ENCODE peak calls at places on chromosomes 6 and 20, in seven cellular contexts. S, O, T, U, A, Q and J are unnamed samples. For H3K4me1, the result is how much of the 10 kb centered on the place peaks cover.

GRCh38 chr20:61968036-61968810 is 97.5 kb downstream of the TAF4 start:
- DNase-seq in S (no peak), O (no peak), T (no peak), U (no peak), A (no peak), Q (no peak), J (no peak)

GRCh38 chr6:57207141-57207540 is 15.0 kb downstream of the RAB23 start:
- DNase-seq in S (no peak), O (no peak), T (peak), U (peak), A (peak), Q (peak), J (no peak)

GRCh38 chr20:53513489-53514298 is 79.9 kb downstream of the ZNF217 start:
- DNase-seq in S (peak), O (no peak), T (peak), U (peak), A (no peak), Q (no peak), J (no peak)

GRCh38 chr6:31010393-31011060 is at the start of gene MUC22:
- DNase-seq in S (no peak), O (no peak), T (peak), U (peak), A (peak), Q (no peak), J (no peak)

GRCh38 chr6:818191-818590 is 125.3 kb upstream of the EXOC2 start:
- DNase-seq in S (no peak), O (no peak), T (no peak), U (no peak), A (no peak), Q (no peak), J (no peak)

GRCh38 chr6:42013134-42013516 is 37.2 kb upstream of the TAF8 start:
- DNase-seq in S (no peak), O (no peak), T (peak), U (peak), A (peak), Q (no peak), J (no peak)

GRCh38 chr6:24274441-24275083 is 83.3 kb downstream of the DCDC2 start:
- DNase-seq in S (no peak), O (no peak), T (peak), U (peak), A (peak), Q (peak), J (peak)

GRCh38 chr6:134464690-134465411 is 146.9 kb upstream of the SGK1 start:
- DNase-seq in S (no peak), O (no peak), T (peak), U (peak), A (peak), Q (peak), J (no peak)

GRCh38 chr6:132973556-132973993 is 159.2 kb downstream of the RPS12 start:
- DNase-seq in S (no peak), O (no peak), T (no peak), U (no peak), A (no peak), Q (no peak), J (no peak)

GRCh38 chr6:10505529-10505928 is 15.6 kb upstream of the GCNT2 start:
- DNase-seq in S (no peak), O (peak), T (no peak), U (no peak), A (no peak), Q (no peak), J (no peak)

GRCh38 chr6:168367285-168367720 is 47.7 kb upstream of the DACT2 start:
- DNase-seq in S (no peak), O (no peak), T (no peak), U (no peak), A (no peak), Q (no peak), J (no peak)

GRCh38 chr20:53891306-53891894 is 179.0 kb downstream of the BCAS1 start:
- DNase-seq in S (no peak), O (no peak), T (peak), U (no peak), A (peak), Q (no peak), J (no peak)

GRCh38 chr6:32610897-32611296 is 21.2 kb upstream of the HLA-DRB1 start:
- DNase-seq in S (no peak), O (no peak), T (no peak), U (no peak), A (no peak), Q (no peak), J (no peak)

GRCh38 chr6:44217332-44218143 is 812 bp downstream of the MYMX start:
- DNase-seq in S (no peak), O (peak), T (peak), U (peak), A (peak), Q (peak), J (no peak)

GRCh38 chr20:5113615-5113986 is 6.2 kb downstream of the PCNA start:
- DNase-seq in S (no peak), O (no peak), T (no peak), U (no peak), A (no peak), Q (no peak), J (no peak)

GRCh38 chr6:127618729-127619128 is 41.8 kb downstream of the C6orf58 start:
- DNase-seq in S (no peak), O (no peak), T (peak), U (no peak), A (peak), Q (no peak), J (no peak)

GRCh38 chr20:36407196-36407733 is 101.1 kb downstream of the DLGAP4 start:
- DNase-seq in S (no peak), O (no peak), T (peak), U (no peak), A (peak), Q (no peak), J (no peak)

GRCh38 chr6:44386364-44386928 is 1.1 kb upstream of the CDC5L start:
- DNase-seq in S (peak), O (no peak), T (no peak), U (no peak), A (no peak), Q (no peak), J (no peak)

GRCh38 chr20:50930139-50931047 is 844 bp downstream of the ADNP start:
- DNase-seq in S (peak), O (peak), T (peak), U (no peak), A (no peak), Q (no peak), J (peak)

GRCh38 chr20:62064788-62065668 is 653 bp downstream of the TAF4 start:
- DNase-seq in S (no peak), O (no peak), T (peak), U (no peak), A (no peak), Q (no peak), J (peak)

GRCh38 chr20:61014486-61014885 is 237.6 kb upstream of the CDH4 start:
- DNase-seq in S (no peak), O (peak), T (no peak), U (no peak), A (no peak), Q (peak), J (no peak)

GRCh38 chr20:48706710-48707339 is 121.0 kb downstream of the PREX1 start:
- DNase-seq in S (no peak), O (no peak), T (no peak), U (no peak), A (no peak), Q (no peak), J (no peak)

GRCh38 chr6:2275207-2275891 is 29.9 kb upstream of the GMDS start:
- DNase-seq in S (no peak), O (no peak), T (peak), U (peak), A (peak), Q (peak), J (no peak)

DNA sequence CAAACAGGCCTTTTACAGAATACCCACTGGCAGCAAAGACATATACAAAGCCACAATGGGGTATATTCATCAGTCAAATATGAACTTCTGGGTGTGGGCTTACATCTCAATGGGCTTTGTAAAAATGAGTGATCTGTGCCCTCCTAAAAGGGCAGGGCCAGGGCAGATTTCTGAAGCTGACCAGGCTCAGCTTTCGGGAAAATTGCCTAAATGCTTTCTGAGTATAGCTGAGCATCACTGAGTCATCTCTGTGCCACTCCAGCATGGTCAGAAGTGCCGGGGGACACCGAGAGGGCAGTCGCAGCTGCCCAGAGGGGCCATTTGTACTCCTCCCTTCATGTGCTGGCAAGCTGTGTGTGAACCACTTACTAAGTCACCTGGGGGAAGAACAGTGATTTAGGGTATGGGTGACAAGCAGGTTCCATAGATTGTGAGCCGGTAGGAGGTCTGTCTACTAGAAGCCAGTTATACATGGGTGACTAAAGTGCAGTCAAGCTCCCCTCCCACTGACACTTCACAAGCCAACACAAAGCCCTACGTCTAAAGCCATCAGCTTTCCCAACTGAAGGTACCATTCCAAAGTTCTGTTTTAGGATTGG is 147.7 kb upstream of the TAB2 start:
- DNase-seq in S (no peak), O (no peak), T (peak), U (peak), A (no peak), Q (no peak), J (no peak)
- H3K9ac ChIP-seq in S (no peak), O (no peak), T (no peak), U (no peak), A (no peak), Q (no peak), J (no peak)

GRCh38 chr6:144335315-144335861 is 50.3 kb downstream of the UTRN start:
- DNase-seq in S (no peak), O (no peak), T (no peak), U (no peak), A (no peak), Q (no peak), J (no peak)
- H3K4me1 ChIP-seq in S (under half), O (under half), T (under half), U (under half), A (under half), Q (under half), J (under half)

GRCh38 chr6:7542065-7542877 is 800 bp downstream of the DSP start:
- DNase-seq in S (peak), O (peak), T (peak), U (no peak), A (no peak), Q (peak), J (no peak)
- H3K9ac ChIP-seq in S (peak), O (peak), T (peak), U (peak), A (peak), Q (peak), J (peak)

GRCh38 chr6:144153971-144154370 is 3.7 kb downstream of the STX11 start:
- DNase-seq in S (no peak), O (no peak), T (no peak), U (no peak), A (no peak), Q (no peak), J (no peak)

GRCh38 chr6:144151010-144151727 is 852 bp downstream of the STX11 start:
- DNase-seq in S (peak), O (peak), T (peak), U (no peak), A (no peak), Q (peak), J (peak)

GRCh38 chr6:144152334-144152900 is 2.1 kb downstream of the STX11 start:
- DNase-seq in S (no peak), O (no peak), T (no peak), U (no peak), A (no peak), Q (no peak), J (no peak)

GRCh38 chr6:144155529-144155928 is 5.2 kb downstream of the STX11 start:
- DNase-seq in S (no peak), O (no peak), T (no peak), U (no peak), A (no peak), Q (no peak), J (no peak)

GRCh38 chr6:144153260-144153659 is 2.9 kb downstream of the STX11 start:
- DNase-seq in S (no peak), O (no peak), T (no peak), U (no peak), A (no peak), Q (no peak), J (no peak)
- H3K4me1 ChIP-seq in S (under half), O (under half), T (under half), U (under half), A (under half), Q (under half), J (under half)

GRCh38 chr20:25238319-25239037 is 9.4 kb upstream of the PYGB start:
- DNase-seq in S (no peak), O (no peak), T (peak), U (peak), A (peak), Q (no peak), J (no peak)

GRCh38 chr20:25242231-25242630 is 5.7 kb upstream of the PYGB start:
- DNase-seq in S (peak), O (peak), T (no peak), U (no peak), A (no peak), Q (no peak), J (no peak)

GRCh38 chr20:25236450-25237304 is 11.2 kb upstream of the PYGB start:
- DNase-seq in S (no peak), O (peak), T (no peak), U (no peak), A (no peak), Q (peak), J (no peak)

GRCh38 chr20:25239387-25240370 is 8.2 kb upstream of the PYGB start:
- DNase-seq in S (no peak), O (peak), T (no peak), U (no peak), A (no peak), Q (no peak), J (no peak)

DNA sequence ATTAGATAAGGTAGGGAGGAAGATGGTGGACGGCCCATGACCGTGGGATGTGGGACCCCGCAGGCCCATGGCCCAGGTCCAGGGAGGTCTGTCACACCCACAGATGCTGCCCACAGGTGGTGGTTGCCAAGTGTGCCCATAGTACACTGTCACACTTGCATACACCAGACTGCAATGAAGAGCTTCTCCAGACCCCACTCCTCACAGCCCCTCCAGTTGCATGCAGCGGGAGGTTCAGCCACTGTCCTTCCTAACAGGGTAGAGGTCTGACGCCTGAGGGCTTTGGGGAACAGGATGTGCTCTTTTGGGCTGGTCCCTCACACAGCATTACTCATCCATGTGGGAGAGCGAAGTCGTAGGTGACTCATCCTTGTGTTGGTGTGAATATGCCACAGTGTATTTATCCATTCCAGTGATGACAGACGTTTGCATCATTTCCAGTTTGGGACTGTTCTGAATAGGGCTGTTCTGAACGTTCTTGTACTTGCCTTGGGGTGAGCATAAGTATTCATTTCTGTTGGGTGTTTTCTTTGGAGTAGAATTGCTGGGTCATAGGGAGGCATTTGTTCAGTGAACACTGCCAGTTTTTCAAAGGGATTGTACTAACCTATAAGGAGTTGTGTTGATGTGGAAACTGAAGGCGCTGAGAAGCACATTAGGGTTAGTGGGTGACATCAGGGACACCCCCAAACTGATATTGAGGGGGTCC is 10.1 kb upstream of the PYGB start:
- DNase-seq in S (peak), O (no peak), T (peak), U (peak), A (peak), Q (peak), J (no peak)
- H3K9ac ChIP-seq in S (no peak), O (no peak), T (peak), U (peak), A (peak), Q (no peak), J (no peak)

GRCh38 chr6:88161921-88162320 is 4.2 kb downstream of the CNR1 start:
- DNase-seq in S (no peak), O (no peak), T (no peak), U (no peak), A (no peak), Q (no peak), J (no peak)

GRCh38 chr6:88165087-88165876 is 865 bp downstream of the CNR1 start:
- DNase-seq in S (no peak), O (no peak), T (peak), U (no peak), A (no peak), Q (no peak), J (no peak)

GRCh38 chr6:88163576-88163975 is 2.6 kb downstream of the CNR1 start:
- DNase-seq in S (no peak), O (no peak), T (no peak), U (no peak), A (no peak), Q (no peak), J (no peak)

GRCh38 chr6:88165877-88166492 is at the start of gene CNR1:
- DNase-seq in S (peak), O (peak), T (peak), U (peak), A (no peak), Q (peak), J (peak)

DNA sequence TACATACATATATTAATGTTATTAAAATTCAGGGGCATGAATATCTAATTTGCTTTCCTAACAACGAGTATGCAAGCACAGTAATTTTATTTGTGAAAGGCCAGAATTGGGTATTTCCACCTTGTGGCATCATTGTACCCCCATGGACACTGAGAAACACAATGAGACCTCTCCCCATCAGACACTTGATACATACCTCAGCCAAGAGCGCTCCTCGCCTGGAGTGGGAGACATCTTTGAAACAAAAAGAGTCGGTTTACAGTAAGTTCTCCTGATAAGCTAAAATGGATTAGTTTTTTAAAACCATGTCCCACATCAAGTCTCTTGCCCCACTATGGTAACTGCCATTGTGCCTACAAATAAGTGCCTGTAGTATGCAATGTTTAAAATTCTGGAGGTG is 2.1 kb downstream of the CNR1 start:
- DNase-seq in S (no peak), O (no peak), T (no peak), U (no peak), A (no peak), Q (no peak), J (no peak)
- H3K4me1 ChIP-seq in S (under half), O (under half), T (under half), U (under half), A (under half), Q (under half), J (under half)

DNA sequence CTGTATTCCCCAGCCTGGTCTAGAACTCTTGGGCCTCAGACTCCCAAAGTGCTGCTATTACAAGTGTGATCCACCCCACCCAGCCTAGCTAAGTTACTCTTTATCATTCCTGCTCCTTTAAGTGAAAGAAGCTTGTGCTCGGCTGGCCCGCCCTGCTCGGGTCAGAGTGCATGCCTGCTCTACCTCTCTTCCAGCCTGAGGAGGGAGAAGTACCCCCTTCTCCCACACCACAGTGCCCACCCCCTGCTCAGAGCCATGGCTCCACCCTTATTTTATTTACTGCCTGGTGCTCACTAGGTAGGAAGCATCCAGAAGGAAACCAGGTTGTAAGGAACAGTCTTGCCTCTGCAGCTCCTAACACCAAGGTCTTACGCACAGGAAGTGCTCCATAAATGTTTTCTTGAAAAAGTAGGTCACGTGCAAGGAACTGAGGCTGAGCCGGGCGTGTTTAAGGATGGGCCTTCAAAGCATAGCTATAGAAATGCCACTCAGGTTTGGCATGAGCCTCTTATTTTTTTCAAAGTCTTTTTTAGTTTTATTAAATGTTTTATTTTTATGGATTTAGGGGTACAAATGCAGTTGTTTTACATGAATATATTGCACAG is 105.7 kb upstream of the SNX9 start:
- DNase-seq in S (peak), O (no peak), T (no peak), U (no peak), A (no peak), Q (no peak), J (no peak)
- H3K9ac ChIP-seq in S (no peak), O (no peak), T (no peak), U (no peak), A (no peak), Q (no peak), J (no peak)

GRCh38 chr6:167092672-167093339 is 30.1 kb upstream of the CCR6 start:
- DNase-seq in S (no peak), O (no peak), T (no peak), U (no peak), A (no peak), Q (no peak), J (no peak)
- H3K4me1 ChIP-seq in S (under half), O (under half), T (under half), U (under half), A (under half), Q (under half), J (under half)